ENCODE peak calls at places on chromosomes 5 and 9, in six cellular contexts. E is DMS153; Q is pons; I is mammary epithelial cell; S is activated T-cell treated with anti-CD3 and anti-CD28 coated beads, Interleukin-2, amount 50 U/mL, for 72 hours; W is adipocyte. V is an unnamed sample.

GRCh38 chr9:107425110-107426025 is 64.2 kb downstream of the KLF4 start:
- DNase-seq in W (peak), S (peak), I (peak), E (no peak), Q (peak), V (peak)

GRCh38 chr5:173480896-173481295 is 135.6 kb downstream of the BOD1 start:
- DNase-seq in S (no peak), W (no peak), I (no peak), E (no peak), Q (no peak), V (no peak)

GRCh38 chr5:74954919-74955318 is 88.7 kb upstream of the FAM169A start:
- DNase-seq in E (no peak), Q (no peak), S (no peak), W (peak), I (peak), V (peak)

GRCh38 chr9:36401179-36401740 is 1.2 kb upstream of the RNF38 start:
- DNase-seq in S (peak), E (no peak), I (no peak), Q (peak), W (peak), V (peak)

GRCh38 chr9:127987103-127987614 is 6.4 kb upstream of the EEIG1 start:
- DNase-seq in I (peak), W (no peak), Q (no peak), S (no peak), E (no peak), V (no peak)

GRCh38 chr5:172280937-172281336 is 2.6 kb downstream of the UBTD2 start:
- DNase-seq in Q (no peak), S (no peak), W (peak), E (no peak), I (peak), V (no peak)

GRCh38 chr9:98700801-98701200 is 7.9 kb downstream of the GABBR2 start:
- DNase-seq in W (no peak), I (no peak), E (no peak), Q (no peak), S (no peak), V (no peak)

GRCh38 chr5:56328753-56329560 is 95.8 kb upstream of the ANKRD55 start:
- DNase-seq in W (peak), S (peak), I (peak), Q (no peak), E (no peak), V (no peak)